ENCODE peak calls at places on chromosome 19, in seven cellular contexts. H is NAMALWA; O is 8988T; L is activated T-cell treated with anti-CD3 and anti-CD28 coated beads, Interleukin-2, amount 50 U/mL, for 1 hour; A is AG08396; M is heart right ventricle; Q is NCI-H2171. V is an unnamed sample.

GRCh38 chr19:45468803-45469131 is 971 bp downstream of the FOSB start:
- DNase-seq in H (no peak), L (no peak), A (peak; percentile 49), Q (no peak), O (no peak), M (no peak), V (peak; percentile 61)

GRCh38 chr19:17749912-17750317 is 1.4 kb upstream of the FCHO1 start:
- DNase-seq in M (no peak), L (peak; percentile 29), H (peak; percentile 50), O (no peak), Q (no peak), A (no peak), V (no peak)

GRCh38 chr19:18951721-18952281 is 10.8 kb upstream of the HOMER3 start:
- DNase-seq in A (no peak), Q (no peak), M (no peak), L (no peak), H (no peak), O (no peak), V (no peak)

GRCh38 chr19:32201661-32202060 is 143.7 kb upstream of the ZNF507 start:
- DNase-seq in Q (no peak), O (no peak), L (no peak), A (no peak), M (no peak), H (no peak), V (no peak)

GRCh38 chr19:2670217-2670616 is 32.3 kb downstream of the GNG7 start:
- DNase-seq in O (no peak), L (no peak), A (no peak), M (no peak), Q (no peak), H (no peak), V (no peak)

GRCh38 chr19:19410553-19411550 is 5.4 kb downstream of the GATAD2A start:
- DNase-seq in H (no peak), A (no peak), O (no peak), L (peak; percentile 29), Q (no peak), M (no peak), V (no peak)

GRCh38 chr19:41753936-41754529 is 1.3 kb upstream of the CEACAM6 start:
- DNase-seq in M (peak; percentile 12), A (peak; percentile 17), Q (peak; percentile 39), O (no peak), H (peak; percentile 74), L (peak; percentile 69), V (peak; percentile 61)

GRCh38 chr19:46812898-46813569 is 24.6 kb upstream of the SLC1A5 start:
- DNase-seq in H (no peak), L (no peak), O (no peak), Q (no peak), M (no peak), A (no peak), V (no peak)

GRCh38 chr19:36198116-36198515 is 16.3 kb downstream of the ZNF565 start:
- DNase-seq in O (no peak), Q (no peak), M (no peak), A (no peak), H (no peak), L (no peak), V (no peak)

V was measured in T-helper 9 cell.